ENCODE peak calls at places on chromosomes 13 and 19, in five cellular contexts. One of them, this sample, is unnamed.

GRCh38 chr19:46990998-46991676 is 28.5 kb upstream of the NPAS1 start:
- DNase-seq in K562: peak; percentile 73
- DNase-seq in SK-N-SH: peak; percentile 85
- DNase-seq in H1: peak; percentile 91
- DNase-seq in HepG2: peak; percentile 64
- DNase-seq in this sample: peak; percentile 21

GRCh38 chr13:108419768-108420167 is 150.2 kb downstream of the TNFSF13B start:
- DNase-seq in K562: no peak
- DNase-seq in SK-N-SH: no peak
- DNase-seq in H1: no peak
- DNase-seq in HepG2: no peak
- DNase-seq in this sample: no peak

GRCh38 chr13:35687336-35687735 is 210.8 kb upstream of the MAB21L1 start:
- DNase-seq in K562: no peak
- DNase-seq in SK-N-SH: no peak
- DNase-seq in H1: no peak
- DNase-seq in HepG2: no peak
- DNase-seq in this sample: no peak

GRCh38 chr13:80469841-80470378 is 129.0 kb upstream of the SPRY2 start:
- DNase-seq in K562: no peak
- DNase-seq in SK-N-SH: no peak
- DNase-seq in H1: no peak
- DNase-seq in HepG2: no peak
- DNase-seq in this sample: no peak

GRCh38 chr19:17680235-17680722 is 7.9 kb downstream of the UNC13A start:
- DNase-seq in K562: peak; percentile 87
- DNase-seq in SK-N-SH: no peak
- DNase-seq in H1: no peak
- DNase-seq in HepG2: no peak
- DNase-seq in this sample: peak; percentile 27

GRCh38 chr13:20006206-20006605 is 47.7 kb downstream of the ZMYM2 start:
- DNase-seq in K562: no peak
- DNase-seq in SK-N-SH: no peak
- DNase-seq in H1: no peak
- DNase-seq in HepG2: no peak
- DNase-seq in this sample: no peak

GRCh38 chr19:56348289-56348877 is 33.7 kb upstream of the ZSCAN5A start:
- DNase-seq in K562: no peak
- DNase-seq in SK-N-SH: peak; percentile 24
- DNase-seq in H1: peak; percentile 46
- DNase-seq in HepG2: no peak
- DNase-seq in this sample: no peak

GRCh38 chr19:13228561-13228960 is 78.3 kb downstream of the IER2 start:
- DNase-seq in K562: no peak
- DNase-seq in SK-N-SH: no peak
- DNase-seq in H1: no peak
- DNase-seq in HepG2: no peak
- DNase-seq in this sample: no peak

GRCh38 chr13:39415003-39415402 is 188.0 kb downstream of the LHFPL6 start:
- DNase-seq in K562: no peak
- DNase-seq in SK-N-SH: no peak
- DNase-seq in H1: no peak
- DNase-seq in HepG2: peak; percentile 1
- DNase-seq in this sample: no peak

GRCh38 chr13:111115051-111115840 is at the start of gene ARHGEF7:
- DNase-seq in K562: no peak
- DNase-seq in SK-N-SH: peak; percentile 86
- DNase-seq in H1: peak; percentile 77
- DNase-seq in HepG2: no peak
- DNase-seq in this sample: no peak

GRCh38 chr13:76148926-76149325 is 512.8 kb downstream of the LMO7 start:
- DNase-seq in K562: no peak
- DNase-seq in SK-N-SH: no peak
- DNase-seq in H1: no peak
- DNase-seq in HepG2: no peak
- DNase-seq in this sample: no peak

GRCh38 chr13:37878921-37879320 is 9.3 kb upstream of the TRPC4 start:
- DNase-seq in K562: no peak
- DNase-seq in SK-N-SH: no peak
- DNase-seq in H1: no peak
- DNase-seq in HepG2: no peak
- DNase-seq in this sample: no peak

GRCh38 chr19:32830231-32831014 is 39.1 kb downstream of the SLC7A9 start:
- DNase-seq in K562: no peak
- DNase-seq in SK-N-SH: no peak
- DNase-seq in H1: no peak
- DNase-seq in HepG2: no peak
- DNase-seq in this sample: no peak

GRCh38 chr19:1411255-1412191 is 4.1 kb downstream of the DAZAP1 start:
- DNase-seq in K562: no peak
- DNase-seq in SK-N-SH: no peak
- DNase-seq in H1: no peak
- DNase-seq in HepG2: no peak
- DNase-seq in this sample: no peak

GRCh38 chr13:97387487-97388353 is 46.2 kb upstream of the RAP2A start:
- DNase-seq in K562: no peak
- DNase-seq in SK-N-SH: no peak
- DNase-seq in H1: no peak
- DNase-seq in HepG2: no peak
- DNase-seq in this sample: no peak

GRCh38 chr13:39051157-39051556 is 12.9 kb downstream of the NHLRC3 start:
- DNase-seq in K562: no peak
- DNase-seq in SK-N-SH: peak; percentile 21
- DNase-seq in H1: no peak
- DNase-seq in HepG2: peak; percentile 13
- DNase-seq in this sample: no peak

GRCh38 chr13:41416276-41416675 is 41.1 kb upstream of the RGCC start:
- DNase-seq in K562: no peak
- DNase-seq in SK-N-SH: no peak
- DNase-seq in H1: no peak
- DNase-seq in HepG2: no peak
- DNase-seq in this sample: no peak

GRCh38 chr13:94596575-94596971 is 621 bp upstream of the TGDS start:
- DNase-seq in K562: no peak
- DNase-seq in SK-N-SH: no peak
- DNase-seq in H1: no peak
- DNase-seq in HepG2: no peak
- DNase-seq in this sample: no peak

DNA sequence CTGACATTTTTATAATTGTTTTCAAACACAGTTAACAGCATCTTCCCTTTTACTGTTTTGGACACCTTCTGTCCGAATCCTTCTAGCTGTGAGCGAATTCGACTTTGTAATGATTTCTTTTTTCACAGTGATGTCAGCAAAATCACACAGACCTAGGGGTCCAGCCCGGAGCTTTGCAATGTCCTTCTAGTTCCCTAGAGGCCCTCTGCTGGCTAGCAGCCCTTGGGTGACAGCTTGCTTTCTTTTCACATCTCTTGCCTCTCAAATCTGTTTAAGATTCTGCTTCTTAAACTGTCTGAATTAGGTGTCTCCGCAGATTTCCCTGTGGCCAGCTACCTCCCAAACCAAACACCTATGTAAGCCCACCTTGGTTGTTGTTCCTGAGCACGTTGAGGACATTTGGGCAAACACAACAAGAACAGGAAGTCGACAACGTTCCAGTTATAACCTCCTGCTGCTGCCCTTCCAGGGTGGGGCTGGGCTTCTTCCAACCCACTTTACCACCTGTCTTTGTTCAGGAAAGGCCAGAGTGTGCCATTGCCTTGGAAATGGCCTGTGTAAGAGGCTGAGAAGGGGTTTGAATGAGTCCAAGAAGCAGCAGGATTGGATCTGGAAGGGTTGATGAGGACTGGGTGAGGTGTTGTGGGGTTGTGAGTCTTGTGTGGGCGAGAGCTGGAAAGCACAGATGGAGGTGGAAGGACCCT is 123.1 kb downstream of the ATP8A2 start:
- DNase-seq in K562: peak; percentile 19
- DNase-seq in SK-N-SH: no peak
- DNase-seq in H1: no peak
- DNase-seq in HepG2: no peak
- DNase-seq in this sample: no peak
- TF ChIP-seq SIN3A in K562: no peak
- TF ChIP-seq SIN3A in SK-N-SH: no peak
- TF ChIP-seq SIN3A in H1: no peak
- TF ChIP-seq SIN3A in HepG2: no peak
- TF ChIP-seq SIN3A in this sample: no peak

DNA sequence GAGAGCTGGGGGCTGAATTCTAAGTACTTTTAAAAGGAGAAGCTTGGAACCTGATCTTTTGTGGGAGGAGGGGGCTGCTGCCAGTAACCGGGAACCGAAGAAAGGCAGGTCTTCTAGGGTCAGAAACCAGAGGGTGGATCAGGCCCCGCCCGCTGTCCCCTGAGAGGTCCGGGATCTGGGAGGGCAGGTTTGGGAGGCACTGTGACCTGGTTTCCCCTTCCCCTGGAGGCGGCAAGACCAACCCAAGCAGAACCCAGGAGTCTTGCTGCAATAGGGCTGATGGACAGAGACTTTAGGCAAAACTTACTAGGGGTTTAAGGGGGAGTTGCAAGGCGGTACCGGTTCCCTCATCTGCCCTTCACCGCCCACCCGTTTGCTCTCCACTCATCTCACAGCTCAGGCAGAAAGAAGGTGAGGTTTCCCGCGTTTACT is 713 bp upstream of the KLK8 start:
- DNase-seq in K562: no peak
- DNase-seq in SK-N-SH: no peak
- DNase-seq in H1: no peak
- DNase-seq in HepG2: no peak
- DNase-seq in this sample: no peak
- H2AFZ ChIP-seq in K562: peak overlapping the region; percentile 97
- H2AFZ ChIP-seq in SK-N-SH: no peak overlapping the region
- H2AFZ ChIP-seq in H1: no peak overlapping the region
- H2AFZ ChIP-seq in HepG2: no peak overlapping the region
- H2AFZ ChIP-seq in this sample: no peak overlapping the region

GRCh38 chr13:98470920-98471319 is 106.0 kb downstream of the STK24 start:
- DNase-seq in K562: no peak
- DNase-seq in SK-N-SH: no peak
- DNase-seq in H1: no peak
- DNase-seq in HepG2: no peak
- DNase-seq in this sample: no peak

GRCh38 chr13:98468929-98469328 is 108.0 kb downstream of the STK24 start:
- DNase-seq in K562: no peak
- DNase-seq in SK-N-SH: no peak
- DNase-seq in H1: no peak
- DNase-seq in HepG2: no peak
- DNase-seq in this sample: no peak

GRCh38 chr13:98466634-98467236 is 110.2 kb downstream of the STK24 start:
- DNase-seq in K562: peak; percentile 51
- DNase-seq in SK-N-SH: peak; percentile 68
- DNase-seq in H1: peak; percentile 94
- DNase-seq in HepG2: peak; percentile 43
- DNase-seq in this sample: no peak

GRCh38 chr13:98468352-98468751 is 108.6 kb downstream of the STK24 start:
- DNase-seq in K562: no peak
- DNase-seq in SK-N-SH: no peak
- DNase-seq in H1: no peak
- DNase-seq in HepG2: no peak
- DNase-seq in this sample: no peak

GRCh38 chr13:98467263-98467985 is 109.5 kb downstream of the STK24 start:
- DNase-seq in K562: no peak
- DNase-seq in SK-N-SH: no peak
- DNase-seq in H1: no peak
- DNase-seq in HepG2: no peak
- DNase-seq in this sample: no peak
- H4K20me1 ChIP-seq in K562: no peaks in the 10 kb centered on the region
- H4K20me1 ChIP-seq in SK-N-SH: no peaks in the 10 kb centered on the region
- H4K20me1 ChIP-seq in H1: peaks cover 19% of the 10 kb centered on the region
- H4K20me1 ChIP-seq in HepG2: peaks cover 17% of the 10 kb centered on the region
- H4K20me1 ChIP-seq in this sample: no peaks in the 10 kb centered on the region

GRCh38 chr19:19445911-19446361 is 40.5 kb downstream of the GATAD2A start:
- DNase-seq in K562: no peak
- DNase-seq in SK-N-SH: no peak
- DNase-seq in H1: no peak
- DNase-seq in HepG2: no peak
- DNase-seq in this sample: no peak

GRCh38 chr19:19445288-19445687 is 39.8 kb downstream of the GATAD2A start:
- DNase-seq in K562: no peak
- DNase-seq in SK-N-SH: no peak
- DNase-seq in H1: no peak
- DNase-seq in HepG2: no peak
- DNase-seq in this sample: no peak

GRCh38 chr19:19446655-19447437 is 41.4 kb downstream of the GATAD2A start:
- DNase-seq in K562: no peak
- DNase-seq in SK-N-SH: no peak
- DNase-seq in H1: no peak
- DNase-seq in HepG2: no peak
- DNase-seq in this sample: no peak

GRCh38 chr19:19447536-19448237 is 42.2 kb downstream of the GATAD2A start:
- DNase-seq in K562: no peak
- DNase-seq in SK-N-SH: no peak
- DNase-seq in H1: no peak
- DNase-seq in HepG2: no peak
- DNase-seq in this sample: no peak

DNA sequence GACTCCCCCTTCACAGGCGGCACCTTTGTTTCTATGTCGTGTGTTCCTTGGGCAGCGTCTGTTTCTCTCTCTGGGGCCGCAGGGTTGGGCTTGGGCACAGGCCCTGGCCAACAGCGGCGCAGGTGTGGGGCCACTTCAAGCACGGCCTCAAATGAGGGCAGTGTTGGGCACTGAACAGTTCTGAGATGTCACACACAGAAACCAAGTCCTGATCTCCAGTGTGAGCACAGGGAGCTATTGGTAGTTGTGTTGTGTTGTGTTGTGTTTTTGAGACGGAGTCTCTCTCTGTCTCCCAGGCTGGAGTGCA is 42.7 kb downstream of the GATAD2A start:
- DNase-seq in K562: no peak
- DNase-seq in SK-N-SH: no peak
- DNase-seq in H1: no peak
- DNase-seq in HepG2: no peak
- DNase-seq in this sample: no peak
- TF ChIP-seq SIN3A in K562: no peak
- TF ChIP-seq SIN3A in SK-N-SH: no peak
- TF ChIP-seq SIN3A in H1: no peak
- TF ChIP-seq SIN3A in HepG2: no peak
- TF ChIP-seq SIN3A in this sample: no peak

GRCh38 chr19:11381535-11382369 is 2.4 kb downstream of the EPOR start:
- DNase-seq in K562: no peak
- DNase-seq in SK-N-SH: peak; percentile 82
- DNase-seq in H1: peak; percentile 90
- DNase-seq in HepG2: no peak
- DNase-seq in this sample: peak; percentile 66
- H2AFZ ChIP-seq in K562: no peak overlapping the region
- H2AFZ ChIP-seq in SK-N-SH: peak overlapping the region; percentile 73
- H2AFZ ChIP-seq in H1: peak overlapping the region; percentile 51
- H2AFZ ChIP-seq in HepG2: no peak overlapping the region
- H2AFZ ChIP-seq in this sample: peak overlapping the region; percentile 93